ENCODE peak calls at places on chromosomes 4 and X, in eight cellular contexts. J is colonic mucosa; G is CD4-positive, alpha-beta memory T cell; Y is BJ; I is MM.1S; V is cardiac muscle cell; K is heart right ventricle; W is HFF-Myc. P is an unnamed sample.

GRCh38 chrX:115547448-115547847 is 13.5 kb upstream of the PLS3 start:
- DNase-seq in J (no peak), G (no peak), Y (no peak), I (no peak), V (no peak), K (no peak), W (no peak), P (no peak)

GRCh38 chrX:68508799-68509198 is 9.9 kb downstream of the YIPF6 start:
- DNase-seq in J (no peak), G (peak; percentile 56), Y (no peak), I (no peak), V (no peak), K (no peak), W (no peak), P (no peak)

GRCh38 chr4:127307996-127308395 is 324.8 kb upstream of the INTU start:
- DNase-seq in J (no peak), G (no peak), Y (no peak), I (no peak), V (no peak), K (no peak), W (no peak), P (no peak)

GRCh38 chr4:109169160-109169559 is 133.3 kb downstream of the COL25A1 start:
- DNase-seq in J (no peak), G (no peak), Y (no peak), I (no peak), V (no peak), K (no peak), W (no peak), P (no peak)

GRCh38 chr4:26039950-26040349 is 125.9 kb downstream of the SMIM20 start:
- DNase-seq in J (peak; percentile 36), G (no peak), Y (no peak), I (no peak), V (no peak), K (no peak), W (no peak), P (no peak)

GRCh38 chr4:22574424-22574823 is 58.6 kb upstream of the ADGRA3 start:
- DNase-seq in J (no peak), G (no peak), Y (no peak), I (no peak), V (no peak), K (no peak), W (no peak), P (no peak)

GRCh38 chrX:1531106-1531890 is 5.7 kb downstream of the P2RY8 start:
- DNase-seq in J (no peak), G (no peak), Y (no peak), I (no peak), V (no peak), K (no peak), W (no peak), P (no peak)

GRCh38 chrX:16239211-16239610 is 71.9 kb downstream of the MAGEB17 start:
- DNase-seq in J (no peak), G (no peak), Y (no peak), I (no peak), V (no peak), K (no peak), W (peak; percentile 30), P (no peak)

GRCh38 chrX:103540145-103540544 is 20.9 kb upstream of the RAB40A start:
- DNase-seq in J (no peak), G (no peak), Y (no peak), I (no peak), V (no peak), K (no peak), W (no peak), P (no peak)

GRCh38 chr4:165761968-165762367 is 111.1 kb upstream of the TLL1 start:
- DNase-seq in J (no peak), G (no peak), Y (no peak), I (no peak), V (no peak), K (no peak), W (no peak), P (no peak)

GRCh38 chrX:31929366-31929765 is 857.5 kb upstream of the FTHL17 start:
- DNase-seq in J (no peak), G (no peak), Y (no peak), I (no peak), V (no peak), K (no peak), W (no peak), P (no peak)

GRCh38 chr4:169254546-169254983 is 16.2 kb downstream of the SH3RF1 start:
- DNase-seq in J (peak; percentile 42), G (no peak), Y (peak; percentile 61), I (no peak), V (no peak), K (no peak), W (peak; percentile 56), P (no peak)

GRCh38 chrX:22247169-22247568 is 25.5 kb upstream of the CBLL2 start:
- DNase-seq in J (no peak), G (no peak), Y (no peak), I (no peak), V (no peak), K (no peak), W (no peak), P (no peak)

GRCh38 chrX:146881521-146881920 is 67.0 kb upstream of the CXorf51A start:
- DNase-seq in J (no peak), G (no peak), Y (no peak), I (no peak), V (no peak), K (no peak), W (no peak), P (no peak)

GRCh38 chrX:18769812-18770573 is 62.5 kb downstream of the PPEF1 start:
- DNase-seq in J (no peak), G (no peak), Y (no peak), I (no peak), V (no peak), K (no peak), W (no peak), P (no peak)

GRCh38 chrX:8981742-8982141 is 52.2 kb downstream of the FAM9B start:
- DNase-seq in J (no peak), G (peak; percentile 3), Y (no peak), I (peak; percentile 83), V (peak; percentile 37), K (no peak), W (no peak), P (no peak)

GRCh38 chr4:123340381-123340701 is 56.3 kb upstream of the SPRY1 start:
- DNase-seq in J (no peak), G (no peak), Y (peak; percentile 53), I (no peak), V (no peak), K (no peak), W (peak; percentile 63), P (no peak)

DNA sequence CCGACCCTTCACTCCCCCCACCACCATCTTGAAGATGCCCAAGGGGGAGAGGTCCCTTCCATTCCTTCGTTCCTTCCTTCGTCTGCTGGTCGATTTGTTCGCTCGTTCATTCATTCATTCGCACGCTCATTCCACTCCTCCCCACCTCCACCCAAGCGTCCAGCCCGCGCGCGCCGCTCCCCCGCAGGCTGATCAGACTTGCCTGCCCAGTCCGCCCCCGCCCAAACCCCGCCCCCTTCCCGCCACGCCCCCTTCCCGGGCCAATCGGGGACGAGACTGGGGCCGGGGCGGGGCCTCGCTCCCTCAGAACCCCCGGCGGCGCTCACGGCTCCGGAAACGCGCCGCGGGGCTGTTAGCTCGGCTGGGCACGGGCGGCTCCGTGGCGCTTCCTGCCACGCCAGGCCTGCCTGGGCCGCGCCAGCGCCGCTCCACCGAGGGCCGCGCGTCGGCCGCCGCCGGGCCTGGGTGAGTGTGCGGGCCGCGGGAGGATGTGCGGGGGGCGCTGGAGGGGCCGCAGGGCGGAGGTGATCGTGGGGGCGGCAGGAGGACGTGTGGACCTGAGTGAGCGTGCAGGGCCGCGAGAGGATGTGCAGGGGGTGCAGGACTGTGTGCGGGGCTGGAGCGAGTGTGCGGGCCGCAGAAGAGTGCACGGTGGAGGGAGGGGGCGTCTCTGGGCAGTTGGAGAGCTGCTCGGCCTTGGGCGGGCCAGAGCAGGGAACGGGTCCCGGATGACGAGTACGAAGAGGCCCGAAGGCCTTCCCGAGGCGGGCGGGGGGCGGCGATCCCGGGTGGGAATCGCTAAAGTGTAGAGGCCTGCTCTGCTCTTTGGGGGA is at the start of gene ZNF275:
- DNase-seq in J (peak; percentile 77), G (peak; percentile 84), Y (peak; percentile 8), I (peak; percentile 76), V (peak; percentile 87), K (peak; percentile 82), W (no peak), P (peak; percentile 47)
- H3K4me3 ChIP-seq in J (peak within 1 kb of the TSS; percentile 51), G (no peak within 1 kb of the TSS), Y (peak within 1 kb of the TSS; percentile 86), I (peak within 1 kb of the TSS; percentile 63), V (peak within 1 kb of the TSS; percentile 57), K (peak within 1 kb of the TSS; percentile 62), W (peak within 1 kb of the TSS; percentile 51), P (peak within 1 kb of the TSS; percentile 66)

GRCh38 chr4:121684016-121684415 is 12.8 kb downstream of the ANXA5 start:
- DNase-seq in J (no peak), G (no peak), Y (no peak), I (no peak), V (no peak), K (no peak), W (no peak), P (no peak)

GRCh38 chr4:121688696-121689095 is 8.1 kb downstream of the ANXA5 start:
- DNase-seq in J (no peak), G (no peak), Y (no peak), I (no peak), V (no peak), K (no peak), W (no peak), P (no peak)

GRCh38 chr4:121688261-121688660 is 8.5 kb downstream of the ANXA5 start:
- DNase-seq in J (no peak), G (no peak), Y (no peak), I (no peak), V (no peak), K (no peak), W (no peak), P (no peak)

GRCh38 chr4:121685257-121685656 is 11.5 kb downstream of the ANXA5 start:
- DNase-seq in J (no peak), G (no peak), Y (no peak), I (no peak), V (no peak), K (no peak), W (no peak), P (no peak)

GRCh38 chr4:121686265-121686664 is 10.5 kb downstream of the ANXA5 start:
- DNase-seq in J (no peak), G (no peak), Y (no peak), I (no peak), V (no peak), K (no peak), W (no peak), P (no peak)
- H3K4me3 ChIP-seq in J (no peak overlapping the region), G (no peak overlapping the region), Y (no peak overlapping the region), I (no peak overlapping the region), V (no peak overlapping the region), K (no peak overlapping the region), W (no peak overlapping the region), P (no peak overlapping the region)

DNA sequence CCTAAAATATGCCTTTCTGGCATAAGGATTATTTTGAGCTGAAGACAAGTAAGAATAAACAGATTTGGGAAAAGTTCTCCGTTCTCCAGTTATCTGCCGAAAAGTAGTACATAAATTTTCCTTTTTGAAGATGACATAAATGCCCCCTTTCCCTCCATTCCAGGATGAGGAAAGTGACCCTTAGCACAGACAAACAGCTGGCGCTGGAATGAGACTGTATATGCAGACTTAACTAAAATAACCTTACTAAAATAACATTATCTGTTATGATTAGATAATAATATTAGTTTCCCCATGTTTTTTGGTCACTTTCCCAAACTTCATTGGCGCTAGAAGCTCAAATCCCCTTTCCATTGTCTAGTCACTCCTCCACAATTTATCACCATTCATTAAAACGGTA is 21.5 kb downstream of the PDGFC start:
- DNase-seq in J (no peak), G (no peak), Y (no peak), I (no peak), V (no peak), K (no peak), W (no peak), P (no peak)
- H3K4me3 ChIP-seq in J (no peak overlapping the region), G (no peak overlapping the region), Y (no peak overlapping the region), I (no peak overlapping the region), V (no peak overlapping the region), K (no peak overlapping the region), W (no peak overlapping the region), P (no peak overlapping the region)

GRCh38 chr4:186829740-186830449 is 106.2 kb upstream of the FAT1 start:
- DNase-seq in J (no peak), G (no peak), Y (no peak), I (peak; percentile 97), V (no peak), K (no peak), W (no peak), P (no peak)
- H3K4me3 ChIP-seq in J (no peak overlapping the region), G (no peak overlapping the region), Y (no peak overlapping the region), I (peak overlapping the region; percentile 24), V (no peak overlapping the region), K (no peak overlapping the region), W (no peak overlapping the region), P (no peak overlapping the region)

P was measured in Jurkat, Clone E6-1.